ENCODE peak calls at places on chromosomes 11 and 22, in nine cellular contexts. A, T, U, J, D, N, V, P and Q are unnamed samples.

GRCh38 chr11:25838918-25839611 is 492.9 kb upstream of the ANO3 start:
- DNase-seq in D (no peak), U (no peak), N (no peak), J (no peak), A (no peak), P (no peak), V (no peak), T (peak), Q (no peak)

GRCh38 chr11:105000167-105000566 is 22.8 kb downstream of the CASP5 start:
- DNase-seq in D (peak), J (no peak), P (no peak), U (no peak), T (peak), A (no peak), V (no peak), N (no peak), Q (no peak)

GRCh38 chr22:43249789-43250188 is 62.9 kb upstream of the TTLL12 start:
- DNase-seq in T (no peak), V (no peak), A (no peak), D (no peak), N (no peak), U (no peak), P (no peak), J (no peak), Q (no peak)

GRCh38 chr22:46073683-46074504 is 76.4 kb upstream of the PPARA start:
- DNase-seq in T (no peak), A (no peak), D (peak), U (peak), J (no peak), N (peak), P (no peak), V (no peak), Q (no peak)

GRCh38 chr22:20155330-20156041 is 4.6 kb upstream of the CCDC188 start:
- DNase-seq in J (no peak), T (no peak), U (peak), D (peak), A (no peak), P (peak), V (no peak), N (peak), Q (peak)

GRCh38 chr22:33851985-33852384 is 68.3 kb downstream of the LARGE1 start:
- DNase-seq in P (no peak), D (no peak), A (no peak), U (no peak), T (no peak), J (no peak), N (no peak), V (no peak), Q (no peak)

GRCh38 chr11:122197055-122197987 is 81.3 kb upstream of the BLID start:
- DNase-seq in N (no peak), U (no peak), D (peak), A (peak), V (no peak), P (no peak), J (peak), T (peak), Q (peak)

GRCh38 chr11:117606807-117607206 is 190.2 kb downstream of the DSCAML1 start:
- DNase-seq in P (no peak), U (no peak), V (no peak), N (no peak), D (no peak), A (no peak), J (no peak), T (no peak), Q (no peak)

GRCh38 chr11:33040127-33040861 is 922 bp downstream of the TCP11L1 start:
- DNase-seq in N (no peak), A (no peak), V (no peak), T (peak), J (no peak), D (peak), P (peak), U (no peak), Q (no peak)

GRCh38 chr22:19568337-19569311 is 44.4 kb upstream of the CLDN5 start:
- DNase-seq in N (no peak), J (peak), D (peak), V (no peak), P (no peak), U (no peak), T (peak), A (peak), Q (peak)

GRCh38 chr11:47918882-47919495 is 61.4 kb upstream of the PTPRJ start:
- DNase-seq in A (no peak), J (no peak), V (no peak), N (no peak), D (peak), U (no peak), P (no peak), T (peak), Q (no peak)

GRCh38 chr11:102457056-102457677 is 4.6 kb upstream of the TMEM123 start:
- DNase-seq in J (no peak), N (no peak), A (no peak), D (no peak), U (no peak), P (no peak), V (no peak), T (peak), Q (no peak)

GRCh38 chr11:62149986-62150886 is 26.4 kb downstream of the INCENP start:
- DNase-seq in D (no peak), N (no peak), T (no peak), V (no peak), A (no peak), P (no peak), U (no peak), J (no peak), Q (no peak)

GRCh38 chr22:33242078-33242477 is 183.9 kb upstream of the SYN3 start:
- DNase-seq in J (no peak), D (no peak), T (peak), V (no peak), A (no peak), P (no peak), U (no peak), N (no peak), Q (no peak)

GRCh38 chr11:45383229-45383628 is 97.1 kb upstream of the SYT13 start:
- DNase-seq in D (peak), T (no peak), P (no peak), V (no peak), N (no peak), J (peak), A (no peak), U (no peak), Q (no peak)

GRCh38 chr22:39215430-39216142 is 29.2 kb downstream of the PDGFB start:
- DNase-seq in A (no peak), T (no peak), V (no peak), N (no peak), P (no peak), U (no peak), D (no peak), J (no peak), Q (no peak)

GRCh38 chr11:71996946-71997345 is 1.8 kb upstream of the IL18BP start:
- DNase-seq in D (no peak), T (no peak), P (no peak), J (no peak), V (no peak), N (no peak), U (peak), A (no peak), Q (no peak)

GRCh38 chr11:63552921-63553320 is 10.3 kb downstream of the PLAAT2 start:
- DNase-seq in U (no peak), J (no peak), T (peak), D (no peak), A (no peak), P (no peak), N (peak), V (no peak), Q (no peak)

GRCh38 chr11:63567044-63567840 is 4.1 kb upstream of the PLAAT2 start:
- DNase-seq in U (no peak), P (no peak), D (peak), V (no peak), T (peak), A (peak), N (no peak), J (peak), Q (peak)

GRCh38 chr11:96061730-96062524 is 138.0 kb upstream of the MTMR2 start:
- DNase-seq in P (no peak), N (no peak), U (no peak), V (no peak), T (peak), A (no peak), J (no peak), D (peak), Q (no peak)

GRCh38 chr22:32777997-32778396 is 23.5 kb upstream of the TIMP3 start:
- DNase-seq in V (no peak), A (no peak), U (no peak), N (no peak), P (no peak), D (no peak), J (no peak), T (no peak), Q (no peak)

GRCh38 chr11:34846467-34846866 is 69.7 kb downstream of the APIP start:
- DNase-seq in U (no peak), V (no peak), J (no peak), A (no peak), P (no peak), D (no peak), T (no peak), N (no peak), Q (no peak)

GRCh38 chr22:27194096-27194748 is 536.8 kb downstream of the MIAT start:
- DNase-seq in A (no peak), T (peak), P (no peak), N (no peak), U (no peak), D (no peak), V (no peak), J (no peak), Q (no peak)

GRCh38 chr22:40553014-40553579 is 83.4 kb downstream of the MRTFA start:
- DNase-seq in N (no peak), P (no peak), V (no peak), U (no peak), A (no peak), J (no peak), T (no peak), D (no peak), Q (no peak)

GRCh38 chr22:30444632-30445437 is 19.3 kb downstream of the MTFP1 start:
- DNase-seq in V (peak), P (no peak), U (no peak), D (peak), T (peak), A (no peak), J (no peak), N (no peak), Q (no peak)

GRCh38 chr11:133007020-133007584 is 525.2 kb downstream of the OPCML start:
- DNase-seq in T (no peak), V (no peak), P (no peak), U (no peak), J (no peak), N (no peak), D (no peak), A (no peak), Q (no peak)

GRCh38 chr11:30143098-30143705 is 87.6 kb upstream of the FSHB start:
- DNase-seq in N (no peak), D (peak), T (peak), U (no peak), J (no peak), V (peak), A (no peak), P (no peak), Q (no peak)

GRCh38 chr11:107590460-107591097 is 368 bp upstream of the ELMOD1 start:
- DNase-seq in J (no peak), U (no peak), N (no peak), P (no peak), V (peak), A (no peak), T (no peak), D (no peak), Q (no peak)

GRCh38 chr11:76513654-76514034 is 68.8 kb downstream of the EMSY start:
- DNase-seq in U (no peak), V (no peak), N (no peak), A (no peak), D (no peak), T (no peak), P (no peak), J (no peak), Q (no peak)

GRCh38 chr22:44497904-44498242 is at the start of gene RTL6:
- DNase-seq in P (no peak), V (no peak), D (no peak), J (no peak), A (no peak), N (no peak), T (no peak), U (no peak), Q (no peak)

GRCh38 chr22:44495629-44496028 is 2.4 kb downstream of the RTL6 start:
- DNase-seq in N (no peak), V (no peak), D (no peak), A (no peak), P (no peak), U (no peak), T (no peak), J (no peak), Q (no peak)

GRCh38 chr22:44496844-44497217 is 1.2 kb downstream of the RTL6 start:
- DNase-seq in T (no peak), U (no peak), A (no peak), D (no peak), J (no peak), N (peak), P (peak), V (no peak), Q (no peak)

GRCh38 chr22:44496305-44496704 is 1.7 kb downstream of the RTL6 start:
- DNase-seq in D (no peak), J (no peak), N (no peak), P (no peak), A (no peak), U (no peak), V (no peak), T (no peak), Q (no peak)

DNA sequence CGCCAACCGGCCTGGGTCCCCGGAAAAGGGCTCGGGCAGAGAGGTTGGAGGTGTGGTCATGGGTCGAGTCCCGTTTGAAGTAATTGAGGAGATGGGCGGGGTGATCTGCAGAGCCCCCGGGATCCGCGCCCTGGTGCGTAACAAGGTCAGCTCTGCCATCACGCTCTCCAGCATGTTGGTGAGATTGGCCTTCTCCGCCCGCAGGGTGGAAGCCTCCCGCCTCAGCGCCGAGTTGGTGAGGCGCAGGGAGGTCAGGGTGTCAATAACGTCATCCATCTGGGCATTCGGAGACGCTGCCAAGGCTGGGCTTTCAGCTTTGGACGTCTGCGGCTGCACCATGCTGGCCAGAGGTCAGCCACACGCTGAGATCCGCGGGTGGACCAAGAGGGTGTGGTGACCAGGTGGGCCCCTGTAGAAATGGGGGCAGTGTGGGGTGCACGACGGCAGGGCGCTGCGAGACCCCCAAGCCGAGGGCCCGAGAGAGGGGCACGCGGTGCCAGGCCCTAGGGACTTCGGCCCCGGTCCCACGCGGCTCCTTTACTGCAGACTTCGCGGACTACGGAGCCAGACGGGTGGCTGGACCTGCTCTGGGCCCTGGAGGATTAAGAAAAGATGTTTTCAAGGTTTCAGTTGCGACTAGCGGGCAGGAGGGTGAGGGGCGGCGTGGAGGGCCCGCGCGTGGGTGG is 672 bp downstream of the RTL6 start:
- DNase-seq in P (peak), T (no peak), A (no peak), D (peak), V (no peak), U (no peak), J (no peak), N (peak), Q (no peak)
- TF ChIP-seq CTCF in P (no peak), T (no peak), A (no peak), D (no peak), V (no peak), U (no peak), J (no peak), N (no peak), Q (no peak)

DNA sequence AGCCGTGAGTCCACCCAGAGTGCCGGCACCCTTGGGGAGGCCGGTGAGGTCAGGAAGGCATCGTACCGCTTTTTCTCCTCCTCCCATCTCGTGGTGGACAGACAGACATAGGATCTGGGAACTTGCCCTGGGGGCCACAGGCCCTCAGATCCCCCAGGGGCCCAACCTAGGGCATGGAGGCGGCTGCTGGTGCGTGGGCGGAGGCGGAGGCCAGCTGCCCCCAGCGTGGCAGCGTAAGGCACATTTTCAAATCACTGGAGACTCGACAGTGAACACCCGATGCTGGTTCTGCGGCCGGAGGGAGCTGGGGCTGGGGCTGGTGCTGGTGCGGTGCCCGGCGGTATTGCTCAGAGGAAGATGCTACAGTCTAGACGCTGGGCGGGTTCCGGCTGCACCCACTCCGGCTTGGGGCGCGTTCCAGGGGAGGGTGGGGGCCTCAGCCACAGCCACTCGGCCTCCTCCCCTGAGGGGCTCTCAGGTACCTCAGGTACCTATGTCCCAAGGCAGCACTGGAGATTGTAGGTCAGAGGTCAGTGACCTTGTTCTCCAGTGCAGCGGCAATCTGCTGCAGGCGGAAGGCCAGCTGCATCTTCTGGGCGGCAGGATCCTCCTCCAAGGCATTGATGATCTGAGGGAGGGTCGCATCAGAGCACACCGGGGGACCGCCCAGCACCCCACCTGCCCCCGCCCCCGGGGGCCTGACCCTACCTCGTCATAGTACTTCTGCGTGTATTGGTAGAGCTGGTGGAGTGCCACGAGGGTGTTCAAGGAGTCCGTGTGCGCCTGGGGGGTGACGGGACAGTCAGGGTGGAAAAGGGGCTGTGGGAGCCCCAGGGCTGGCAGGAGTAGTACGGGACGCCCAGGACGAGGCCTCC is 5.2 kb upstream of the MAPK11 start:
- DNase-seq in J (no peak), U (no peak), N (no peak), T (no peak), D (no peak), V (no peak), A (no peak), P (no peak), Q (no peak)
- TF ChIP-seq CTCF in J (no peak), U (no peak), N (no peak), T (no peak), D (no peak), V (no peak), A (no peak), P (no peak), Q (no peak)

GRCh38 chr11:78203184-78203583 is 14.5 kb downstream of the USP35 start:
- DNase-seq in U (no peak), V (no peak), T (no peak), A (no peak), P (no peak), J (no peak), D (no peak), N (no peak), Q (no peak)

GRCh38 chr11:78207532-78208256 is 19.0 kb downstream of the USP35 start:
- DNase-seq in U (peak), D (no peak), P (no peak), N (no peak), V (no peak), A (no peak), T (no peak), J (no peak), Q (no peak)

GRCh38 chr11:78205691-78206090 is 17.0 kb downstream of the USP35 start:
- DNase-seq in N (no peak), U (peak), J (no peak), T (no peak), A (no peak), P (no peak), V (no peak), D (no peak), Q (no peak)

GRCh38 chr11:78202733-78203167 is 14.0 kb downstream of the USP35 start:
- DNase-seq in P (no peak), J (no peak), T (no peak), V (no peak), D (no peak), A (no peak), N (no peak), U (no peak), Q (no peak)

GRCh38 chr11:78205256-78205655 is 16.5 kb downstream of the USP35 start:
- DNase-seq in U (peak), V (no peak), D (no peak), A (no peak), T (no peak), N (no peak), P (no peak), J (no peak), Q (no peak)
- TF ChIP-seq CTCF in U (no peak), V (no peak), D (no peak), A (no peak), T (no peak), N (no peak), P (no peak), J (no peak), Q (no peak)

GRCh38 chr11:70471254-70471653 is 72.9 kb downstream of the CTTN start:
- DNase-seq in P (no peak), D (peak), J (no peak), N (no peak), V (peak), T (no peak), A (no peak), U (no peak), Q (no peak)
- TF ChIP-seq CTCF in P (peak), D (peak), J (no peak), N (no peak), V (peak), T (no peak), A (peak), U (no peak), Q (peak)

DNA sequence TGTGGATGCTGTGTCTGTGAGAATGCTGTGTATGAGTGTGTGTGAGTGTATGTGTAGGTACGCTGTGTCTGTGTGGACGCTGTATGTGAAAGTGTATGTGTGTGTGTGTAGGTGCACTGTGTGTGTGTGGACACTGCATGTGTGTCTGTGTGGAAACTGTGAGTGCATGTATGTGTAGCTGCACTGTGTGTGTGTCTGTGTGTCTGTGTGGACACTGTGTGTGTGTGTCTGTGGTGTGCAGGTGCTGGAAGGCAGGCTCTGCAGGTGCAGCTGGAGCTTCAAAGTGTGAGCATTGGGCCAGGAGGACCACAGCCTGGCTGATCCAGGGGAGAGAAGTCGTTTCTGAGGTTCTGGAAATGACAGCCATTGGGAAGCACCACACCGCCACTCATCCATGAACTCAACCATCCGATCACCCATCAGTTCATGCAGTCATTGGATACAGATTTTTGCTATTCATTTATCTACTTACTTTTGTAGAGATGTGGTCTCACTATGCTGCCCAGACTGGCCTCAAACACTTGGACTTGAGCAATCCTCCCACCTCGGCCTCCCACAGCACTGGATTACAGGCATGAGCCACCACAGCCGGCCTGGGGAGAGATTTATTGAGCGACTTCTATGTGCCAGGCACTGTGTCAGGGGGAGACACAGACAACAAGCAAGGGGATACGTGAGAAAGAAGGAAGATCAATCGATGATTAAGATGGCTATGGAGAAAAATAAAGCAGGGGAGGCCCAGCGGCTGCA is 9.6 kb downstream of the TRPM5 start:
- DNase-seq in N (no peak), J (no peak), D (no peak), P (no peak), V (no peak), A (no peak), U (no peak), T (no peak), Q (no peak)
- TF ChIP-seq CTCF in N (no peak), J (no peak), D (no peak), P (no peak), V (no peak), A (no peak), U (no peak), T (no peak), Q (no peak)